ENCODE peak calls at places on chromosomes 4 and X, in eight cellular contexts. Z, C, L, P, M, F, T and E are unnamed samples.

GRCh38 chr4:145815027-145815612 is 123.5 kb downstream of the ZNF827 start:
- DNase-seq in L (no peak), F (no peak), M (no peak), Z (no peak), T (no peak), P (no peak), C (no peak), E (no peak)

GRCh38 chr4:996030-996993 is 3.1 kb upstream of the SLC26A1 start:
- DNase-seq in T (no peak), M (no peak), L (no peak), P (no peak), F (no peak), Z (no peak), C (no peak), E (no peak)

GRCh38 chr4:8595237-8596087 is 2.9 kb downstream of the CPZ start:
- DNase-seq in Z (no peak), L (no peak), F (no peak), M (peak), P (no peak), C (no peak), T (no peak), E (no peak)

GRCh38 chrX:128816919-128817318 is 706.4 kb downstream of the SMARCA1 start:
- DNase-seq in L (no peak), F (no peak), Z (no peak), T (no peak), C (no peak), P (no peak), M (peak), E (no peak)

GRCh38 chr4:158786155-158786581 is 17.3 kb downstream of the FNIP2 start:
- DNase-seq in P (no peak), L (no peak), M (no peak), F (no peak), C (no peak), T (no peak), Z (no peak), E (no peak)

GRCh38 chr4:41092128-41092527 is 122.2 kb downstream of the APBB2 start:
- DNase-seq in Z (no peak), M (no peak), F (no peak), T (no peak), P (no peak), C (no peak), L (no peak), E (no peak)

GRCh38 chr4:100289980-100290379 is 99.7 kb upstream of the DDIT4L start:
- DNase-seq in F (no peak), Z (no peak), T (no peak), M (no peak), L (peak), P (no peak), C (no peak), E (no peak)

GRCh38 chr4:7807351-7807921 is 132.2 kb downstream of the AFAP1 start:
- DNase-seq in P (no peak), M (no peak), L (no peak), Z (no peak), C (no peak), F (no peak), T (no peak), E (peak)

GRCh38 chr4:38160487-38161207 is 200.4 kb downstream of the PTTG2 start:
- DNase-seq in C (peak), L (peak), T (peak), M (peak), P (peak), F (peak), Z (peak), E (peak)

GRCh38 chrX:71536285-71536684 is 3.4 kb downstream of the OGT start:
- DNase-seq in T (no peak), L (no peak), P (no peak), Z (no peak), M (no peak), C (no peak), F (no peak), E (no peak)

GRCh38 chr4:137510866-137511265 is 21.4 kb downstream of the PCDH18 start:
- DNase-seq in L (peak), F (no peak), P (no peak), T (no peak), M (peak), Z (peak), C (peak), E (peak)